ENCODE peak calls at places on chromosomes 2 and 18, in nine cellular contexts. J is IMR-90, O is heart left ventricle, N is Peyer's patch, W is upper lobe of right lung, A is adrenal gland, X is right atrium auricular region, M is sigmoid colon, Y is tibial artery. L is an unnamed sample.

GRCh38 chr18:48828201-48828580 is 122.6 kb downstream of the SMAD7 start:
- DNase-seq in X (no peak), W (no peak), A (no peak), Y (no peak), J (no peak), M (no peak), O (no peak), N (no peak), L (peak; percentile 3)

GRCh38 chr2:72916743-72917137 is 579 bp upstream of the EMX1 start:
- DNase-seq in O (no peak), A (no peak), J (no peak), X (no peak), Y (peak; percentile 60), N (peak; percentile 45), M (peak; percentile 61), W (no peak), L (no peak)

GRCh38 chr18:13437801-13438506 is 219.4 kb downstream of the LDLRAD4 start:
- DNase-seq in W (no peak), N (peak; percentile 81), X (no peak), M (peak; percentile 33), Y (peak; percentile 48), O (no peak), A (no peak), J (no peak), L (no peak)

GRCh38 chr2:206981089-206981674 is 41.9 kb downstream of the CPO start:
- DNase-seq in N (no peak), A (no peak), X (no peak), W (no peak), Y (no peak), M (no peak), J (no peak), O (no peak), L (no peak)

GRCh38 chr2:145980318-145980717 is 1460.4 kb upstream of the ZEB2 start:
- DNase-seq in J (no peak), X (no peak), Y (no peak), W (no peak), O (no peak), M (no peak), A (no peak), N (no peak), L (no peak)

GRCh38 chr18:62621546-62621945 is 93.8 kb upstream of the PHLPP1 start:
- DNase-seq in A (peak; percentile 23), X (peak; percentile 61), N (no peak), J (no peak), Y (no peak), O (peak; percentile 73), W (no peak), M (no peak), L (no peak)

GRCh38 chr18:52339891-52340371 is at the start of gene DCC:
- DNase-seq in W (no peak), N (peak; percentile 45), X (no peak), Y (no peak), O (no peak), J (peak; percentile 45), A (peak; percentile 14), M (no peak), L (no peak)

GRCh38 chr2:61177727-61178549 is 15.9 kb downstream of the C2orf74 start:
- DNase-seq in N (peak; percentile 57), O (no peak), M (no peak), Y (peak; percentile 77), A (peak; percentile 35), W (peak; percentile 75), X (no peak), J (peak; percentile 10), L (no peak)

GRCh38 chr2:40448476-40449079 is 3.3 kb downstream of the SLC8A1 start:
- DNase-seq in M (no peak), Y (no peak), A (no peak), W (no peak), X (no peak), N (peak; percentile 52), J (peak; percentile 52), O (no peak), L (no peak)

GRCh38 chr2:24832991-24833671 is 39.9 kb downstream of the CENPO start:
- DNase-seq in X (no peak), M (no peak), N (no peak), O (no peak), Y (no peak), A (no peak), W (peak; percentile 40), J (no peak), L (no peak)

GRCh38 chr18:77057043-77057442 is 75.5 kb downstream of the MBP start:
- DNase-seq in W (no peak), A (no peak), N (no peak), O (no peak), M (no peak), Y (no peak), X (no peak), J (no peak), L (no peak)

GRCh38 chr2:37392428-37392827 is 48.0 kb downstream of the QPCT start:
- DNase-seq in O (no peak), A (no peak), N (no peak), J (no peak), M (no peak), Y (no peak), W (no peak), X (no peak), L (no peak)

GRCh38 chr2:224261316-224261715 is 140.6 kb downstream of the FAM124B start:
- DNase-seq in W (no peak), M (no peak), A (no peak), N (no peak), Y (no peak), X (no peak), J (peak; percentile 42), O (no peak), L (no peak)

GRCh38 chr18:54561864-54562263 is 29.2 kb upstream of the DYNAP start:
- DNase-seq in Y (no peak), M (no peak), X (no peak), A (no peak), J (no peak), O (no peak), N (no peak), W (no peak), L (no peak)

GRCh38 chr18:54555996-54556395 is 35.0 kb upstream of the DYNAP start:
- DNase-seq in W (no peak), J (no peak), Y (no peak), X (no peak), A (no peak), N (no peak), M (no peak), O (no peak), L (no peak)

GRCh38 chr18:54558609-54559585 is 32.1 kb upstream of the DYNAP start:
- DNase-seq in N (no peak), Y (no peak), W (no peak), A (no peak), M (no peak), X (no peak), J (peak; percentile 3), O (no peak), L (no peak)

GRCh38 chr18:54557958-54558357 is 33.1 kb upstream of the DYNAP start:
- DNase-seq in W (no peak), O (no peak), J (no peak), M (no peak), A (no peak), X (no peak), Y (no peak), N (no peak), L (no peak)
- H3K4me3 ChIP-seq in W (no peak overlapping the region), O (no peak overlapping the region), J (no peak overlapping the region), M (no peak overlapping the region), A (no peak overlapping the region), X (no peak overlapping the region), Y (no peak overlapping the region), N (no peak overlapping the region), L (no peak overlapping the region)

DNA sequence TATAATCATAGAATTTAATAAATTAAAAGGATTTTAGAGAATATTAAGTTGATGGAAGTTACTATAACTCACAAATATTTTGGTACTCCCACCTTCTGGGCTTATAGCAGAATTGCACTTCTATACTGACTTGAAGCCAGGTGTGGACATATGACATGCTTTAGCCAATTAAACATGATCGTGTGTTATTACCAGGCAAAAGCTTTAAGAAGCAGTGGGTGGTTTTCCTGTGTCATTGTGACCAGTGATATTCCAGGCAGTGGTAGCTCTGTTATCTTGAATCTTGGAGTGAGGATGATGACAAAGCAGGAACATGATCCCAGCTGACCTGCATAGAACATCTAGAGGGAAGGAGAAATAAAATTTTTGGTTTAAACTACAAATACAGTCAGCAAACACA is 370.9 kb upstream of the ZEB2 start:
- DNase-seq in J (peak; percentile 35), M (no peak), O (no peak), A (no peak), X (no peak), Y (no peak), W (no peak), N (no peak), L (no peak)
- TF ChIP-seq CTCF in J (peak; percentile 12), M (no peak), O (peak; percentile 23), A (no peak), X (no peak), Y (no peak), W (peak; percentile 23), N (no peak), L (no peak)

GRCh38 chr2:36358317-36358659 is 2.7 kb downstream of the CRIM1 start:
- DNase-seq in Y (no peak), O (no peak), N (no peak), A (no peak), W (no peak), X (no peak), M (no peak), J (peak; percentile 55), L (no peak)

GRCh38 chr2:36356199-36356989 is 816 bp downstream of the CRIM1 start:
- DNase-seq in J (peak; percentile 34), Y (peak; percentile 77), A (peak; percentile 64), N (peak; percentile 64), X (no peak), O (peak; percentile 47), W (peak; percentile 81), M (peak; percentile 81), L (peak; percentile 51)

GRCh38 chr2:36357506-36358316 is 2.1 kb downstream of the CRIM1 start:
- DNase-seq in M (peak; percentile 83), X (no peak), Y (peak; percentile 77), A (no peak), N (peak; percentile 67), J (peak; percentile 85), W (no peak), O (peak; percentile 46), L (peak; percentile 46)

GRCh38 chr2:36355890-36356198 is 266 bp downstream of the CRIM1 start:
- DNase-seq in N (no peak), W (no peak), X (no peak), O (no peak), A (no peak), Y (no peak), M (no peak), J (no peak), L (no peak)

DNA sequence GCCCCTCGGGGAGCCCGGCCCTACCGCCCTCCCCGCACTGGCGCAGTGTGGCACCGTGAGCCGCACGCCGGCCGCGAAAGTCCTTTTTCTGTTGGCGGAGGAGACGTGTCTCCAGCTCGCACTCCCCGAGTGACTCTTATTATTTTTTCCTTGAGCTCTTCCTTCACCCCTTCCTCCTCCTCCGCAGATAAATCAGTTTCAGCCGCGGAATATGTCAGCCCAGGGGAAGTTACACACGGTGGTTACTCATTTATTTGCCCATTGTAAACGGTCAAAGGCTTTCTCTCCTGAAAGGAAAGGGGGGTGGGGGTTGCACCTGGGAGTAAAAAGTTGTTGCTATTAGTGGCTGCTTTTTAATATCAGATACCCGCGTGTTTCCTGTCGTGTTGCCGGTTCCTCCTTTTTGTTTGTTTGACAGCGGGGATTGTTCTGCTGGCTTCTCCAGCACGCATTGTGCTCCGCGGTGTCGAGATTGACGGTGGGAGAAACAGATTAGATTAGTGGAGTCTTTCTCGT is 1.5 kb downstream of the CRIM1 start:
- DNase-seq in X (no peak), A (peak; percentile 41), O (peak; percentile 44), J (peak; percentile 50), Y (no peak), W (no peak), N (peak; percentile 60), M (peak; percentile 65), L (peak; percentile 31)
- H3K4me1 ChIP-seq in X (peaks cover 49% of the 10 kb centered on the region), A (peaks cover 23% of the 10 kb centered on the region), O (peaks cover 68% of the 10 kb centered on the region), J (peaks cover 21% of the 10 kb centered on the region), Y (no peaks in the 10 kb centered on the region), W (peaks cover 60% of the 10 kb centered on the region), N (no peaks in the 10 kb centered on the region), M (peaks cover 78% of the 10 kb centered on the region), L (peaks cover 16% of the 10 kb centered on the region)

GRCh38 chr2:20667531-20668401 is 822 bp downstream of the GDF7 start:
- DNase-seq in W (peak; percentile 63), O (no peak), X (no peak), M (no peak), J (no peak), N (no peak), Y (peak; percentile 71), A (peak; percentile 20), L (no peak)
- H3K4me3 ChIP-seq in W (peak overlapping the region; percentile 40), O (no peak overlapping the region), X (peak overlapping the region; percentile 51), M (peak overlapping the region; percentile 43), J (peak overlapping the region; percentile 20), N (peak overlapping the region; percentile 51), Y (peak overlapping the region; percentile 84), A (no peak overlapping the region), L (peak overlapping the region; percentile 32)

L was measured in ovary.